ENCODE peak calls at places on chromosomes 11 and 22, in four cellular contexts. S, B, L and D are unnamed samples.

GRCh38 chr11:83221694-83222093 is 28.2 kb downstream of the ANKRD42 start:
- DNase-seq in L (no peak), B (no peak), S (no peak), D (no peak)

GRCh38 chr11:101010899-101011298 is 118.7 kb downstream of the PGR start:
- DNase-seq in S (peak; percentile 6), B (no peak), L (no peak), D (no peak)

GRCh38 chr22:44154431-44154942 is 26.2 kb upstream of the PARVG start:
- DNase-seq in B (no peak), L (no peak), S (no peak), D (no peak)

GRCh38 chr22:28155808-28156207 is 236.8 kb upstream of the PITPNB start:
- DNase-seq in L (no peak), S (no peak), B (no peak), D (no peak)

GRCh38 chr11:1258401-1259075 is 35.7 kb downstream of the MUC5B start:
- DNase-seq in B (no peak), S (no peak), L (no peak), D (no peak)

GRCh38 chr11:98621767-98622166 is 399.0 kb upstream of the CNTN5 start:
- DNase-seq in S (no peak), B (no peak), L (no peak), D (no peak)

GRCh38 chr11:10694481-10695239 is 1.1 kb upstream of the IRAG1 start:
- DNase-seq in L (no peak), B (no peak), S (no peak), D (no peak)

GRCh38 chr22:30208631-30209603 is 37.6 kb downstream of the LIF start:
- DNase-seq in B (no peak), S (peak; percentile 40), L (no peak), D (no peak)